ENCODE peak calls at places on chromosomes 3 and 15, in ten cellular contexts. H, V, Q, W, I, K, D, J, O and G are unnamed samples.

GRCh38 chr3:184240384-184241140 is 8.2 kb downstream of the ALG3 start:
- DNase-seq in J (no peak), O (no peak), W (no peak), H (peak; percentile 47), Q (no peak), K (peak; percentile 28), V (peak; percentile 43), I (peak; percentile 59), D (no peak), G (peak; percentile 45)

GRCh38 chr15:54131410-54131809 is 153.2 kb downstream of the UNC13C start:
- DNase-seq in Q (no peak), J (no peak), H (no peak), D (no peak), V (no peak), W (no peak), K (peak; percentile 73), I (no peak), O (no peak), G (peak; percentile 2)

GRCh38 chr3:43231276-43232000 is 54.9 kb upstream of the SNRK start:
- DNase-seq in D (no peak), H (peak; percentile 49), V (no peak), W (peak; percentile 25), I (no peak), O (peak; percentile 18), K (peak; percentile 46), J (no peak), Q (peak; percentile 81), G (peak; percentile 77)

GRCh38 chr15:76974456-76975083 is 20.4 kb upstream of the PSTPIP1 start:
- DNase-seq in D (no peak), Q (no peak), I (no peak), K (no peak), V (no peak), O (no peak), W (no peak), H (no peak), J (no peak), G (no peak)

GRCh38 chr3:44825264-44825925 is 36.3 kb upstream of the TMEM42 start:
- DNase-seq in I (no peak), H (peak; percentile 29), D (no peak), J (no peak), Q (no peak), V (no peak), W (peak; percentile 18), O (peak; percentile 28), K (peak; percentile 85), G (peak; percentile 69)

GRCh38 chr15:31291048-31291578 is 35.5 kb upstream of the KLF13 start:
- DNase-seq in K (no peak), J (no peak), W (no peak), D (no peak), O (no peak), H (no peak), I (no peak), V (no peak), Q (no peak), G (no peak)

GRCh38 chr15:70442211-70442610 is 321.1 kb downstream of the UACA start:
- DNase-seq in Q (no peak), I (no peak), H (no peak), K (no peak), J (no peak), O (no peak), D (no peak), V (no peak), W (no peak), G (no peak)

GRCh38 chr3:186261638-186262037 is 100.4 kb downstream of the DGKG start:
- DNase-seq in Q (no peak), H (peak; percentile 20), I (peak; percentile 67), O (no peak), D (peak; percentile 32), W (no peak), J (no peak), V (no peak), K (no peak), G (peak; percentile 29)

GRCh38 chr3:171257251-171258179 is 202.7 kb downstream of the TNIK start:
- DNase-seq in O (no peak), H (no peak), D (no peak), K (peak; percentile 65), W (no peak), V (no peak), Q (no peak), I (no peak), J (no peak), G (peak; percentile 31)

GRCh38 chr3:25120666-25121065 is 307.4 kb upstream of the RARB start:
- DNase-seq in K (no peak), Q (no peak), I (no peak), O (no peak), V (no peak), H (no peak), D (no peak), J (no peak), W (no peak), G (no peak)

GRCh38 chr3:52268036-52268435 is 10.4 kb downstream of the WDR82 start:
- DNase-seq in K (no peak), V (no peak), J (no peak), W (no peak), H (no peak), O (no peak), I (no peak), D (no peak), Q (no peak), G (no peak)

GRCh38 chr3:110710156-110710555 is 361.5 kb upstream of the NECTIN3 start:
- DNase-seq in I (no peak), J (no peak), H (no peak), K (no peak), O (no peak), Q (no peak), W (no peak), V (no peak), D (no peak), G (no peak)

GRCh38 chr15:56150204-56150603 is 93.5 kb downstream of the RFX7 start:
- DNase-seq in W (no peak), K (no peak), Q (no peak), H (no peak), V (no peak), O (no peak), I (no peak), J (no peak), D (no peak), G (no peak)

GRCh38 chr3:122977645-122978466 is 49.7 kb downstream of the SEMA5B start:
- DNase-seq in H (peak; percentile 77), I (peak; percentile 85), J (no peak), D (no peak), K (peak; percentile 84), W (no peak), O (no peak), Q (peak; percentile 94), V (peak; percentile 62), G (peak; percentile 88)

GRCh38 chr3:48400824-48401433 is 28.9 kb downstream of the FBXW12 start:
- DNase-seq in K (peak; percentile 51), D (peak; percentile 84), I (peak; percentile 70), Q (no peak), O (peak; percentile 27), V (no peak), J (peak; percentile 83), H (peak; percentile 67), W (no peak), G (peak; percentile 74)